ENCODE peak calls at places on chromosomes 2 and 18, in five cellular contexts. F, K, A, N and B are unnamed samples.

GRCh38 chr2:201751566-201751965 is 29.2 kb downstream of the ALS2 start:
- DNase-seq in F (no peak), K (no peak), A (no peak), N (no peak), B (no peak)

GRCh38 chr2:151518802-151519201 is 109.1 kb downstream of the RIF1 start:
- DNase-seq in F (peak; percentile 37), K (no peak), A (no peak), N (no peak), B (no peak)

GRCh38 chr18:79584491-79585394 is 94.9 kb upstream of the CTDP1 start:
- DNase-seq in F (no peak), K (no peak), A (no peak), N (no peak), B (no peak)

GRCh38 chr2:195820373-195820772 is 163.3 kb downstream of the SLC39A10 start:
- DNase-seq in F (peak; percentile 73), K (no peak), A (no peak), N (peak; percentile 27), B (no peak)

GRCh38 chr2:230672836-230673235 is 39.8 kb upstream of the CAB39 start:
- DNase-seq in F (no peak), K (no peak), A (no peak), N (no peak), B (no peak)

GRCh38 chr2:84776011-84776410 is 104.9 kb downstream of the TRABD2A start:
- DNase-seq in F (no peak), K (no peak), A (no peak), N (no peak), B (no peak)

GRCh38 chr2:118806797-118807667 is 40.4 kb downstream of the EN1 start:
- DNase-seq in F (no peak), K (no peak), A (peak; percentile 60), N (no peak), B (no peak)

GRCh38 chr2:239721531-239721930 is 303.6 kb downstream of the NDUFA10 start:
- DNase-seq in F (no peak), K (no peak), A (peak; percentile 14), N (no peak), B (no peak)

GRCh38 chr2:3600256-3600855 is 5.4 kb downstream of the COLEC11 start:
- DNase-seq in F (no peak), K (no peak), A (no peak), N (no peak), B (no peak)

GRCh38 chr18:41338341-41338740 is 616.7 kb upstream of the PIK3C3 start:
- DNase-seq in F (no peak), K (no peak), A (no peak), N (no peak), B (no peak)

GRCh38 chr2:133326651-133327397 is 241.4 kb downstream of the NCKAP5 start:
- DNase-seq in F (peak; percentile 82), K (no peak), A (no peak), N (no peak), B (no peak)

GRCh38 chr2:219511547-219512325 is 2.5 kb upstream of the ASIC4 start:
- DNase-seq in F (no peak), K (no peak), A (no peak), N (no peak), B (peak; percentile 75)

GRCh38 chr2:20456049-20456665 is 9.3 kb downstream of the RHOB start:
- DNase-seq in F (no peak), K (no peak), A (no peak), N (no peak), B (no peak)

GRCh38 chr2:27025861-27026851 is 6.6 kb upstream of the TMEM214 start:
- DNase-seq in F (no peak), K (no peak), A (no peak), N (no peak), B (no peak)

GRCh38 chr18:8735274-8735673 is 29.9 kb downstream of the MTCL1 start:
- DNase-seq in F (no peak), K (no peak), A (no peak), N (no peak), B (no peak)

GRCh38 chr2:160333324-160334027 is 133.4 kb upstream of the ITGB6 start:
- DNase-seq in F (no peak), K (no peak), A (no peak), N (no peak), B (no peak)

GRCh38 chr2:219489315-219489714 is 9.4 kb upstream of the GMPPA start:
- DNase-seq in F (no peak), K (no peak), A (no peak), N (no peak), B (no peak)

GRCh38 chr2:162118166-162119031 is 33.6 kb downstream of the GCG start:
- DNase-seq in F (peak; percentile 79), K (no peak), A (no peak), N (peak; percentile 52), B (no peak)

GRCh38 chr18:79609841-79610281 is 69.7 kb upstream of the CTDP1 start:
- DNase-seq in F (no peak), K (no peak), A (peak; percentile 40), N (no peak), B (no peak)

GRCh38 chr18:28183418-28184078 is 6.6 kb upstream of the CDH2 start:
- DNase-seq in F (peak; percentile 55), K (no peak), A (no peak), N (no peak), B (no peak)

GRCh38 chr2:161250864-161251436 is 57.3 kb upstream of the PSMD14 start:
- DNase-seq in F (peak; percentile 66), K (peak; percentile 21), A (no peak), N (no peak), B (no peak)

GRCh38 chr2:234252766-234253165 is 202.3 kb downstream of the SPP2 start:
- DNase-seq in F (no peak), K (no peak), A (no peak), N (no peak), B (no peak)

GRCh38 chr18:8847066-8847755 is 141.9 kb downstream of the MTCL1 start:
- DNase-seq in F (peak; percentile 13), K (no peak), A (no peak), N (no peak), B (no peak)

GRCh38 chr2:20524412-20525040 is 77.7 kb downstream of the RHOB start:
- DNase-seq in F (peak; percentile 56), K (peak; percentile 59), A (no peak), N (no peak), B (no peak)

GRCh38 chr18:31275722-31276463 is 42.1 kb upstream of the DSG1 start:
- DNase-seq in F (no peak), K (no peak), A (no peak), N (no peak), B (no peak)

GRCh38 chr2:86417961-86418360 is 23.2 kb upstream of the KDM3A start:
- DNase-seq in F (peak; percentile 65), K (no peak), A (no peak), N (no peak), B (no peak)

GRCh38 chr2:37323176-37323575 is 1.5 kb downstream of the PRKD3 start:
- DNase-seq in F (peak; percentile 36), K (no peak), A (no peak), N (no peak), B (no peak)

GRCh38 chr2:88870267-88870839 is 178.9 kb downstream of the RPIA start:
- DNase-seq in F (no peak), K (no peak), A (no peak), N (no peak), B (no peak)
- TF ChIP-seq CTCF in F (no peak), K (peak; percentile 39), A (no peak), N (no peak), B (no peak)

DNA sequence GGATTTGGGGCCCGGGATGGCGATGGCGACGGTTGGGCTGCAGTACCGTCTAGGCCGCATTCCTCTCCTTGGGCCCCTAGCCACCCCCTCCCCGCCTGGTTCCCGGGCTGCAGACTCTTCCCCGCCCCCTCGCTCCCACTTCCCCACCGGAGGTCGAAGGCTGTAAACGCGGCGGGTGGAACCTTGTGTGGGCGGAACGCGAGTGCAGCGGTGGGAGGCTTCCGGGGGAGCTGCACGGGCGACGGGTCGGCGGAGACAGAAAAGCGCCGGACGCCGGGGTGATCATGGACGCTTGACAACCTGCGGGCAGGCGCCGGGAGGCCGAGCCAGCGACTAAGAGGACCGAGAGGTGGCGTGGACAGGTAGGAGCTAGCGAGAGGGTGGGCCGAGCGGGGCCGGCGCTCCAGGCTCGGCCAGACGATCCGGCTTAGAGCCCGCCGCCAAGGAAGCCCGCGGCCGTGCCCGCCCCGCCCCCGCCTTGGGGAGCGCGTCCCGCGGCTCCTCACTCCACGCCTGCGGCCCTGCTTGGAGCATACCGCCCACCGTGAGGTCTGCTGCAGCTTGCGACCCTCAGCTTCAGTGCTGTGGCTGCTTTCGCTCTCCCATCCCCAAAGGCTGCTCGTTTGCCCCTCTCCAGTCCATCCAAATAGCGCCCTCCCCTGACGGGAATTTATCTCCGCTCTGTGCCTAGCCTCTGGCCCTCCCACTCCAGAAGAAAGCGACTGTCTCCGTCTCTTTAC is at the start of gene COPS7B:
- DNase-seq in F (peak; percentile 83), K (peak; percentile 85), A (peak; percentile 93), N (no peak), B (peak; percentile 48)
- TF ChIP-seq CTCF in F (peak; percentile 47), K (peak; percentile 64), A (peak; percentile 81), N (peak; percentile 54), B (peak; percentile 59)

DNA sequence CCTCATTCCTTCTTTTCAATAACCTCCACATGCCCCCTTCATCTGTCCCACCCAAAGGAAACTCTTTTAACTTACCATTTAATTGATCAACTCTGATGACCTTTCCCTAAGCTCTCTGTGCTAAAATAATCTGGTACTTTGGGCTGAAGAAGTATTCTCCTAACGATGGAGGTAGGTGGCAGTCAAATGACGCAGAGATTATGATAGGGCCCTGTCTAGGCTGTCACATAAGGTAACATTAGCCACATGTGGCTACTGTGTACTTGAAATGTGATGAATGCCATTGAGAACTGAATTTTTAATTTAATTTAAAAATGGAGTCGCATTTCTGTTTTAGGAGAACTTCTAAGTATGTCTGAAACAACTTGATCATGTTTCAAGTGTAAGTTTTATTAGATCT is 140.5 kb upstream of the TNP1 start:
- DNase-seq in F (no peak), K (no peak), A (no peak), N (no peak), B (no peak)
- TF ChIP-seq CTCF in F (no peak), K (no peak), A (no peak), N (no peak), B (peak; percentile 7)

GRCh38 chr2:182595650-182596049 is 120.4 kb upstream of the DNAJC10 start:
- DNase-seq in F (no peak), K (no peak), A (no peak), N (no peak), B (no peak)

GRCh38 chr2:182591774-182592173 is 124.3 kb upstream of the DNAJC10 start:
- DNase-seq in F (no peak), K (no peak), A (no peak), N (no peak), B (no peak)

GRCh38 chr2:182593394-182593707 is 122.7 kb upstream of the DNAJC10 start:
- DNase-seq in F (peak; percentile 71), K (no peak), A (no peak), N (peak; percentile 44), B (no peak)

GRCh38 chr2:182594286-182594685 is 121.8 kb upstream of the DNAJC10 start:
- DNase-seq in F (peak; percentile 59), K (no peak), A (no peak), N (no peak), B (no peak)

GRCh38 chr2:182592691-182593393 is 123.2 kb upstream of the DNAJC10 start:
- DNase-seq in F (no peak), K (no peak), A (no peak), N (no peak), B (no peak)
- TF ChIP-seq CTCF in F (no peak), K (no peak), A (no peak), N (no peak), B (no peak)